ENCODE peak calls at places on chromosomes 5 and 9, in five cellular contexts. One of them, this sample, is unnamed.

GRCh38 chr5:174355208-174355612 is 309.7 kb downstream of the NSG2 start:
- DNase-seq in SK-N-SH: no peak
- DNase-seq in ACHN: no peak
- DNase-seq in CD4-positive, alpha-beta memory T cell: no peak
- DNase-seq in coronary artery: no peak
- DNase-seq in this sample: no peak

GRCh38 chr5:43274435-43275114 is 38.6 kb downstream of the HMGCS1 start:
- DNase-seq in coronary artery: no peak
- DNase-seq in CD4-positive, alpha-beta memory T cell: no peak
- DNase-seq in SK-N-SH: no peak
- DNase-seq in ACHN: no peak
- DNase-seq in this sample: no peak

GRCh38 chr5:121497176-121497575 is 354.5 kb upstream of the FTMT start:
- DNase-seq in CD4-positive, alpha-beta memory T cell: no peak
- DNase-seq in ACHN: peak; percentile 1
- DNase-seq in coronary artery: no peak
- DNase-seq in SK-N-SH: no peak
- DNase-seq in this sample: no peak

GRCh38 chr5:10583663-10584572 is 20.0 kb downstream of the ANKRD33B start:
- DNase-seq in ACHN: no peak
- DNase-seq in coronary artery: no peak
- DNase-seq in SK-N-SH: no peak
- DNase-seq in CD4-positive, alpha-beta memory T cell: no peak
- DNase-seq in this sample: no peak

GRCh38 chr5:9789818-9790217 is 159.7 kb upstream of the TAS2R1 start:
- DNase-seq in CD4-positive, alpha-beta memory T cell: no peak
- DNase-seq in ACHN: no peak
- DNase-seq in coronary artery: no peak
- DNase-seq in SK-N-SH: no peak
- DNase-seq in this sample: no peak

GRCh38 chr5:1298067-1298551 is 3.2 kb upstream of the TERT start:
- DNase-seq in CD4-positive, alpha-beta memory T cell: no peak
- DNase-seq in SK-N-SH: no peak
- DNase-seq in ACHN: no peak
- DNase-seq in coronary artery: peak; percentile 62
- DNase-seq in this sample: no peak

GRCh38 chr9:89249001-89249400 is 62.0 kb upstream of the CKS2 start:
- DNase-seq in coronary artery: no peak
- DNase-seq in CD4-positive, alpha-beta memory T cell: no peak
- DNase-seq in ACHN: no peak
- DNase-seq in SK-N-SH: no peak
- DNase-seq in this sample: no peak

GRCh38 chr5:13412040-13412595 is 532.4 kb downstream of the DNAH5 start:
- DNase-seq in ACHN: no peak
- DNase-seq in SK-N-SH: no peak
- DNase-seq in CD4-positive, alpha-beta memory T cell: no peak
- DNase-seq in coronary artery: no peak
- DNase-seq in this sample: no peak

GRCh38 chr5:100546041-100546440 is 10.9 kb downstream of the FAM174A start:
- DNase-seq in SK-N-SH: no peak
- DNase-seq in ACHN: no peak
- DNase-seq in CD4-positive, alpha-beta memory T cell: no peak
- DNase-seq in coronary artery: no peak
- DNase-seq in this sample: no peak

GRCh38 chr9:129334744-129335080 is 156.7 kb upstream of the IER5L start:
- DNase-seq in CD4-positive, alpha-beta memory T cell: no peak
- DNase-seq in SK-N-SH: no peak
- DNase-seq in ACHN: no peak
- DNase-seq in coronary artery: no peak
- DNase-seq in this sample: no peak

GRCh38 chr5:127358274-127358673 is 67.7 kb downstream of the MEGF10 start:
- DNase-seq in SK-N-SH: no peak
- DNase-seq in coronary artery: no peak
- DNase-seq in CD4-positive, alpha-beta memory T cell: no peak
- DNase-seq in ACHN: no peak
- DNase-seq in this sample: no peak

GRCh38 chr5:123610665-123611406 is 98.9 kb downstream of the CSNK1G3 start:
- DNase-seq in SK-N-SH: peak; percentile 23
- DNase-seq in CD4-positive, alpha-beta memory T cell: peak; percentile 60
- DNase-seq in ACHN: peak; percentile 60
- DNase-seq in coronary artery: no peak
- DNase-seq in this sample: no peak

GRCh38 chr5:1208221-1208742 is 6.9 kb downstream of the SLC6A19 start:
- DNase-seq in CD4-positive, alpha-beta memory T cell: no peak
- DNase-seq in coronary artery: no peak
- DNase-seq in ACHN: no peak
- DNase-seq in SK-N-SH: no peak
- DNase-seq in this sample: peak; percentile 9

GRCh38 chr5:137201876-137202275 is 297.2 kb downstream of the SPOCK1 start:
- DNase-seq in CD4-positive, alpha-beta memory T cell: no peak
- DNase-seq in coronary artery: no peak
- DNase-seq in SK-N-SH: no peak
- DNase-seq in ACHN: peak; percentile 38
- DNase-seq in this sample: no peak

GRCh38 chr9:82206946-82207345 is 218.4 kb downstream of the SPATA31D1 start:
- DNase-seq in ACHN: no peak
- DNase-seq in SK-N-SH: no peak
- DNase-seq in CD4-positive, alpha-beta memory T cell: no peak
- DNase-seq in coronary artery: no peak
- DNase-seq in this sample: no peak

GRCh38 chr5:135036405-135036804 is 2.4 kb upstream of the PITX1 start:
- DNase-seq in ACHN: no peak
- DNase-seq in CD4-positive, alpha-beta memory T cell: no peak
- DNase-seq in coronary artery: no peak
- DNase-seq in SK-N-SH: no peak
- DNase-seq in this sample: no peak

GRCh38 chr5:141330299-141331080 is at the start of gene PCDHGA1:
- DNase-seq in coronary artery: no peak
- DNase-seq in CD4-positive, alpha-beta memory T cell: no peak
- DNase-seq in SK-N-SH: peak; percentile 35
- DNase-seq in ACHN: no peak
- DNase-seq in this sample: no peak

This sample was measured in heart right ventricle.